ENCODE peak calls at places on chromosomes 12 and 14, in ten cellular contexts. B, O, R, C, S, L, P, X, E and J are unnamed samples.

GRCh38 chr12:95545731-95546490 is 5.4 kb downstream of the USP44 start:
- DNase-seq in B (peak; percentile 4), O (no peak), R (no peak), C (no peak), S (no peak), L (no peak), P (no peak), X (no peak), E (peak; percentile 88), J (no peak)

GRCh38 chr12:96401061-96401871 is 1.0 kb upstream of the CDK17 start:
- DNase-seq in B (no peak), O (no peak), R (peak; percentile 57), C (peak; percentile 79), S (peak; percentile 81), L (no peak), P (no peak), X (no peak), E (peak; percentile 60), J (peak; percentile 40)

GRCh38 chr14:57085801-57086200 is 182.9 kb downstream of the EXOC5 start:
- DNase-seq in B (no peak), O (no peak), R (no peak), C (no peak), S (no peak), L (no peak), P (no peak), X (no peak), E (peak; percentile 83), J (no peak)

GRCh38 chr12:13982010-13982409 is 608 bp upstream of the GRIN2B start:
- DNase-seq in B (no peak), O (peak; percentile 45), R (no peak), C (no peak), S (no peak), L (peak; percentile 49), P (peak; percentile 3), X (peak; percentile 87), E (no peak), J (peak; percentile 22)

GRCh38 chr14:75361751-75362433 is 65.9 kb upstream of the JDP2 start:
- DNase-seq in B (no peak), O (no peak), R (no peak), C (no peak), S (no peak), L (no peak), P (no peak), X (no peak), E (no peak), J (no peak)

GRCh38 chr12:93599192-93599591 is 26.7 kb downstream of the SOCS2 start:
- DNase-seq in B (no peak), O (no peak), R (no peak), C (no peak), S (no peak), L (no peak), P (no peak), X (no peak), E (no peak), J (no peak)

GRCh38 chr12:108117163-108117849 is 11.8 kb upstream of the WSCD2 start:
- DNase-seq in B (no peak), O (no peak), R (no peak), C (no peak), S (no peak), L (no peak), P (no peak), X (peak; percentile 62), E (no peak), J (no peak)

GRCh38 chr12:122845865-122846621 is 10.8 kb downstream of the HIP1R start:
- DNase-seq in B (no peak), O (no peak), R (no peak), C (no peak), S (no peak), L (no peak), P (no peak), X (no peak), E (no peak), J (no peak)

GRCh38 chr12:105910030-105910429 is 228.7 kb downstream of the NUAK1 start:
- DNase-seq in B (no peak), O (no peak), R (no peak), C (no peak), S (no peak), L (no peak), P (no peak), X (no peak), E (no peak), J (no peak)

GRCh38 chr12:119182701-119183493 is 4.2 kb downstream of the HSPB8 start:
- DNase-seq in B (no peak), O (no peak), R (no peak), C (no peak), S (no peak), L (no peak), P (no peak), X (no peak), E (no peak), J (no peak)

GRCh38 chr14:53533384-53533975 is 380.4 kb upstream of the DDHD1 start:
- DNase-seq in B (no peak), O (no peak), R (no peak), C (no peak), S (no peak), L (no peak), P (no peak), X (no peak), E (no peak), J (no peak)

GRCh38 chr14:103584326-103584915 is 21.7 kb downstream of the COA8 start:
- DNase-seq in B (no peak), O (no peak), R (no peak), C (no peak), S (no peak), L (no peak), P (no peak), X (no peak), E (no peak), J (no peak)

GRCh38 chr12:124564232-124564958 is 3.0 kb downstream of the NCOR2 start:
- DNase-seq in B (no peak), O (no peak), R (no peak), C (no peak), S (no peak), L (no peak), P (no peak), X (no peak), E (peak; percentile 50), J (no peak)

GRCh38 chr12:66087365-66087943 is 43.1 kb downstream of the LLPH start:
- DNase-seq in B (peak; percentile 22), O (peak; percentile 35), R (peak; percentile 33), C (peak; percentile 48), S (peak; percentile 49), L (peak; percentile 55), P (peak; percentile 31), X (peak; percentile 60), E (peak; percentile 17), J (peak; percentile 30)

GRCh38 chr12:47268501-47269459 is 189.0 kb upstream of the AMIGO2 start:
- DNase-seq in B (no peak), O (no peak), R (no peak), C (no peak), S (no peak), L (no peak), P (no peak), X (no peak), E (no peak), J (no peak)

GRCh38 chr12:5458229-5459050 is 26.5 kb downstream of the NTF3 start:
- DNase-seq in B (no peak), O (no peak), R (no peak), C (no peak), S (no peak), L (no peak), P (no peak), X (no peak), E (no peak), J (no peak)

GRCh38 chr14:79352026-79352425 is 859.3 kb downstream of the DIO2 start:
- DNase-seq in B (no peak), O (no peak), R (no peak), C (no peak), S (no peak), L (no peak), P (no peak), X (no peak), E (no peak), J (no peak)

GRCh38 chr12:39626033-39626814 is 6.6 kb upstream of the ABCD2 start:
- DNase-seq in B (no peak), O (no peak), R (no peak), C (no peak), S (no peak), L (no peak), P (no peak), X (peak; percentile 84), E (no peak), J (no peak)

GRCh38 chr14:56417173-56417572 is 162.4 kb upstream of the TMEM260 start:
- DNase-seq in B (no peak), O (no peak), R (no peak), C (no peak), S (no peak), L (no peak), P (no peak), X (no peak), E (no peak), J (no peak)

GRCh38 chr12:52836042-52836466 is 1.9 kb upstream of the KRT79 start:
- DNase-seq in B (peak; percentile 30), O (no peak), R (no peak), C (peak; percentile 65), S (no peak), L (peak; percentile 25), P (peak; percentile 73), X (peak; percentile 20), E (no peak), J (no peak)

GRCh38 chr14:55802986-55803431 is 223.0 kb downstream of the KTN1 start:
- DNase-seq in B (no peak), O (no peak), R (no peak), C (peak; percentile 27), S (no peak), L (no peak), P (no peak), X (no peak), E (no peak), J (no peak)

GRCh38 chr12:88889326-88890110 is 309.2 kb upstream of the KITLG start:
- DNase-seq in B (no peak), O (no peak), R (no peak), C (no peak), S (no peak), L (no peak), P (no peak), X (no peak), E (no peak), J (no peak)

GRCh38 chr12:1972856-1973317 is 31.4 kb downstream of the DCP1B start:
- DNase-seq in B (no peak), O (no peak), R (no peak), C (no peak), S (peak; percentile 36), L (no peak), P (no peak), X (no peak), E (no peak), J (peak; percentile 6)

GRCh38 chr12:4489551-4489950 is 43.9 kb upstream of the FGF6 start:
- DNase-seq in B (no peak), O (no peak), R (no peak), C (no peak), S (no peak), L (no peak), P (no peak), X (no peak), E (no peak), J (no peak)

GRCh38 chr14:60188115-60188514 is 22.9 kb upstream of the DHRS7 start:
- DNase-seq in B (no peak), O (no peak), R (no peak), C (no peak), S (no peak), L (no peak), P (no peak), X (no peak), E (no peak), J (no peak)

GRCh38 chr14:105500036-105500725 is 9.1 kb downstream of the TEDC1 start:
- DNase-seq in B (no peak), O (no peak), R (no peak), C (no peak), S (peak; percentile 3), L (peak; percentile 47), P (no peak), X (no peak), E (no peak), J (no peak)

GRCh38 chr12:1054103-1054838 is 63.2 kb downstream of the ERC1 start:
- DNase-seq in B (no peak), O (no peak), R (no peak), C (no peak), S (peak; percentile 45), L (no peak), P (no peak), X (no peak), E (peak; percentile 10), J (no peak)

GRCh38 chr14:102220031-102220430 is 80.3 kb downstream of the WDR20 start:
- DNase-seq in B (no peak), O (no peak), R (no peak), C (no peak), S (no peak), L (no peak), P (no peak), X (no peak), E (no peak), J (no peak)